ENCODE peak calls at places on chromosome 1, in seven cellular contexts. U is lower lobe of right lung, V is AG04449, G is ovary, O is AG04450, E is esophagus squamous epithelium, C is Calu3. B is an unnamed sample.

GRCh38 chr1:210250998-210251679 is 18.5 kb downstream of the SERTAD4 start:
- DNase-seq in O (no peak), G (peak), V (no peak), C (peak), E (no peak), U (peak), B (no peak)

GRCh38 chr1:223350361-223350908 is 13.5 kb downstream of the SUSD4 start:
- DNase-seq in O (no peak), C (no peak), G (no peak), V (no peak), U (no peak), E (no peak), B (no peak)

GRCh38 chr1:70779571-70779970 is 268.0 kb downstream of the PTGER3 start:
- DNase-seq in U (no peak), O (no peak), G (no peak), C (no peak), E (no peak), V (peak), B (no peak)

GRCh38 chr1:99749504-99749903 is 16.9 kb downstream of the FRRS1 start:
- DNase-seq in V (no peak), C (no peak), O (no peak), E (no peak), G (no peak), U (no peak), B (no peak)

GRCh38 chr1:147635342-147635741 is 35.0 kb downstream of the ACP6 start:
- DNase-seq in C (no peak), G (no peak), E (no peak), O (no peak), U (no peak), V (no peak), B (no peak)

GRCh38 chr1:89754518-89754917 is 66.3 kb upstream of the LRRC8D start:
- DNase-seq in O (peak), U (no peak), E (no peak), V (peak), C (no peak), G (no peak), B (no peak)

GRCh38 chr1:72281637-72282270 is 585 bp downstream of the NEGR1 start:
- DNase-seq in E (no peak), O (no peak), V (no peak), G (peak), U (no peak), C (peak), B (no peak)

GRCh38 chr1:45410850-45411509 is 70.7 kb upstream of the MUTYH start:
- DNase-seq in E (no peak), C (peak), O (no peak), U (no peak), V (no peak), G (no peak), B (no peak)

GRCh38 chr1:205948000-205948399 is 4.7 kb upstream of the SLC26A9 start:
- DNase-seq in V (no peak), G (no peak), O (no peak), U (no peak), C (no peak), E (no peak), B (no peak)

GRCh38 chr1:109726728-109727127 is 14.1 kb downstream of the GSTM3 start:
- DNase-seq in G (no peak), V (no peak), E (no peak), U (no peak), C (no peak), O (no peak), B (no peak)

GRCh38 chr1:54199151-54199764 is 572 bp downstream of the CYB5RL start:
- DNase-seq in V (no peak), G (no peak), E (no peak), C (no peak), O (no peak), U (no peak), B (no peak)

GRCh38 chr1:37455516-37455915 is 18.9 kb upstream of the ZC3H12A start:
- DNase-seq in U (no peak), G (no peak), C (no peak), E (no peak), V (no peak), O (no peak), B (no peak)

GRCh38 chr1:186958520-186958919 is 129.8 kb downstream of the PLA2G4A start:
- DNase-seq in G (no peak), V (peak), U (no peak), E (no peak), O (peak), C (no peak), B (no peak)

DNA sequence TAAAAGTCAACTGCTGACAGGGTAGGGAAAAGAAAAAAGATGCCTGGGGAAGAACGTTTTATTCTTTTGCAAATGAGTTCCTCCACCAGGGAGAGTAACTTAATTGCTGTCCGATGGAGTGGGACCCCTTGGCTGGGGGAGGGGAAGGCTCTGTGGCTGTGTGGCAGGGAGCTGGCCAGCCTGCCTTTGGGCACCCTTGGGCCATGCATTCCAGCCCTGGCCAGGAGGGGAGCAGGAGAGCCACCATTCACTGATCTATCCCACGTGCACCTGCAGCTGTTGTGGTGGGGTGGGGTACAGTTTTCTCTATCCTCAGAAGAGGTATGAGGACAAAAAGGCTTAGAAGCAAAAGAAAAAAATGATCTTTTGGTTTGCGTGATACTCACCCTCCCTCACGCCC is 116.9 kb downstream of the KCNK1 start:
- DNase-seq in U (no peak), O (no peak), E (no peak), V (no peak), C (peak), G (no peak), B (no peak)
- TF ChIP-seq CTCF in U (no peak), O (no peak), E (no peak), V (no peak), C (no peak), G (no peak), B (peak)

DNA sequence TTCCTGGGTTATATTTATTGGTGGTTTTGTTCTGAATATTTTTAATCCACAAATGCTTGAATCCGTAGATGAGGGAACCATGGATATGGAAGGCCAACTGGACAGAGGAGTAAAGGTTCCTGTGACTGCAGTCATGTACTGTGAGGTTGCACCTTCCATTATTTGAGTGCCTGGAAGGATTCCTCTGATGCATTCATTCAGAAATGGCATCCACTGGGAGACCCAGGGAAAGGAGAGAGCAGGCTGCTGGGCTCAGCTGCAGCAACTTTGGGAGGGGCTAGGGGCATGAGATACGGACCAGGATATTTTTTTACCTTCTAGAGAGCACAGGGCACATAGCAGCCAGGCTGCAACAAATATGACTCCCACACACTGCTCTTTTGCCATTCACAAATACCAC is 19.5 kb downstream of the AK2 start:
- DNase-seq in O (no peak), U (no peak), C (no peak), E (no peak), V (no peak), G (no peak), B (no peak)
- TF ChIP-seq CTCF in O (no peak), U (no peak), C (no peak), E (no peak), V (no peak), G (no peak), B (no peak)

DNA sequence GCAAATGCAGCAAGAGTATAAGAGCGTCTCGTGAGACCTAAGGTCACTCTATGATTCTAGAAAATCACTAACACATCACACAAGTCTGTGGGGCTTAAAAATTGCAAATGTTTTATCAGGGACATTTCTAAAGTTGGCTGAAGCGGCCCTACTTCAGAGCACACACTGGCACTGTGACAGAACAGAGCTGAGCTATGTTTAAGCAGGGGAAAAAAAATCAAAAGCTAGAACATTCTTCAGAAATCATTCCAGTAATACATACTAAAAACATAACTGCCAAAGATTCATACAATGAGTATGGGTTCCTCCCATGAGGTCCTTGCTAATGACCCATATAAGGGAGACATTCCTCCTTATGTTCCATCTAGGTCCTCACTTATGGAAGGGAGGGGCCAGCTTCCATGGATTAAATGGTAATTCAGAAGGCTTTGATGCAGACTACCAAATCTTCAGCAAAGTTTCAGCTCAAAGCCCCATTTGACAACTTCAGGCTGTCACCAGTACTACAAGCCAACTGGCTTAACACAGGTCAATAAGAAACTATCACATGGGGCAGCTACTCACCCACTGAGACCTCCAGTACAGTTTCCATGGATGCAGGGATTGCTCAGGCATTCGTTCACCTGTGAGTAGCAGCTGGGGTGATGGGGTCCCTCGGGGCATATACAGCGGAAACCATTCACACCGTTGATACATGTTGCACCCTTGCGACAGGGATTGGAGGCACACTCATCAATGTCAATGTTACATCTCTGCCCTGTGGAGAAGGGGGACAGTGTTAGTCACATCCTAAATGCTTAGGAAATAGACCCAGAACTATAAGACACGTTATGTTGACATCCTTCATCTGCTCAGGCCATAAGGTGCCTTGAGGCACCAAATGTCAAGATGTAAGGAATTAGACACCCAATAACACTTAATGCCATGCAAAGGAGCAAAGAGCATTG is 58.4 kb upstream of the ADAM30 start:
- DNase-seq in O (no peak), C (no peak), G (no peak), E (no peak), U (no peak), V (no peak), B (no peak)
- TF ChIP-seq CTCF in O (no peak), C (no peak), G (no peak), E (no peak), U (no peak), V (no peak), B (no peak)

DNA sequence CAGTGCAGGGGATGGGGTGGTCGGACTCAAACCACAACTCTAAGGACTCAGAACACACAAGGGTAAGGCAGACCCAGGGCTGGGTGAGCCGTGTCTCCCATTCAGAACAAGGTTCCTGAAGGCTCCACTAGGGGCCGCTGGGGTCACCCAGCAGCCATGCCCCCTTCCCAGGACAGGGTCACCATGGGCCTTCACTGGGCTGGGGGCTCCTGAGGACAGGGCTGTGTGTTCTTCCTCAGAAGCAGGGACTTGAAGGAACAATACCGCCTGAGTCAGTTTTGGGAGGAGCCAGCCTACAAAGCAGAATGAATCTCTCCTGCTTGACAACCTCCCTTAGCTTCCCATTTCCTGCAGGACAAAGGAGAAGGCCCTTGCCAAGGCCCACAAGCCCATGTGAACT is 15.4 kb downstream of the RIMS3 start:
- DNase-seq in V (no peak), E (no peak), O (no peak), G (no peak), U (no peak), C (peak), B (no peak)
- TF ChIP-seq CTCF in V (peak), E (peak), O (peak), G (no peak), U (peak), C (peak), B (peak)

GRCh38 chr1:115330480-115331013 is 7.5 kb downstream of the NGF start:
- DNase-seq in G (peak), O (peak), U (no peak), V (peak), C (no peak), E (no peak), B (no peak)
- TF ChIP-seq CTCF in G (no peak), O (peak), U (no peak), V (peak), C (no peak), E (no peak), B (no peak)

GRCh38 chr1:105795741-105796140 is 1260.7 kb upstream of the PRMT6 start:
- DNase-seq in E (no peak), U (no peak), G (no peak), V (no peak), C (no peak), O (no peak), B (no peak)

GRCh38 chr1:105793541-105794146 is 1262.8 kb upstream of the PRMT6 start:
- DNase-seq in O (no peak), U (no peak), C (peak), G (peak), E (no peak), V (no peak), B (no peak)
- TF ChIP-seq CTCF in O (peak), U (peak), C (no peak), G (peak), E (peak), V (peak), B (peak)

DNA sequence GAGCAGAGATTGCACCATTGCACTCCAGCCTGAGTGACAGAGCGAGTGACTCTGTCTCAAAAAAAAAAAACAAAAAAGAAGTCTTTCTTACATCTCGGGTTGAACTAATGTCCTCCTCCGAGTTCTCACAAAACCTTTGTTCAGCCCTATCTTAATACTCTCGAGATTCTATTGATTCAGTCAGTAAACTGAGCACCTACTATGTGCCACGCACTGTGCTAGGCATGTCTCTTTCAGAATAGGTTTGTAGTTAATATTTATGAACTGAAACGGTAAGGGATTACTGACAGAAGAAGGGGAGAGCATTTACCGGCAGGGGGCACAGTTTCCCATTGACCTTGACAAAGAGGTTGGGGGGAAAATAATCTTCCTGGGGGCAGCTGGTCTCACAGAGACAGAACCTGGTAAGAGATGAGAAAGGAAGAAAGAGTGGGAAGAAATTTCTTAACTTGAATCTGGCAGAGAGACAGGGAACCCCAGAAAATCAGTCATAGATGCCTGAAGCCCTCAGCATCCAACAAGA is 3.4 kb downstream of the PIAS3 start:
- DNase-seq in C (no peak), V (no peak), O (no peak), U (no peak), E (no peak), G (no peak), B (no peak)
- TF ChIP-seq CTCF in C (no peak), V (no peak), O (peak), U (no peak), E (no peak), G (no peak), B (no peak)